ENCODE peak calls at places on chromosomes 4 and X, in four cellular contexts. W, U, G and O are unnamed samples.

GRCh38 chrX:146707781-146708180 is 101.8 kb upstream of the CXorf51B start:
- DNase-seq in U (peak), G (no peak), W (no peak), O (no peak)

GRCh38 chr4:110049951-110050925 is 137.6 kb downstream of the EGF start:
- DNase-seq in W (no peak), G (peak), U (peak), O (peak)

GRCh38 chrX:12548341-12548740 is 242.9 kb upstream of the PRPS2 start:
- DNase-seq in U (no peak), G (no peak), W (no peak), O (no peak)

GRCh38 chr4:99405433-99406115 is 29.6 kb downstream of the ADH7 start:
- DNase-seq in U (peak), W (no peak), G (peak), O (no peak)

GRCh38 chr4:69617083-69617694 is 22.3 kb downstream of the UGT2A2 start:
- DNase-seq in W (no peak), G (peak), U (peak), O (no peak)

GRCh38 chr4:8914461-8915171 is 43.0 kb upstream of the HMX1 start:
- DNase-seq in W (no peak), U (peak), G (no peak), O (no peak)

GRCh38 chr4:173934933-173935620 is 348.4 kb downstream of the FBXO8 start:
- DNase-seq in G (no peak), U (no peak), W (no peak), O (no peak)

GRCh38 chr4:6419452-6420028 is 52.9 kb downstream of the PPP2R2C start:
- DNase-seq in W (no peak), U (no peak), G (no peak), O (no peak)

GRCh38 chrX:115147220-115147619 is 42.0 kb upstream of the RBMXL3 start:
- DNase-seq in U (no peak), G (no peak), W (no peak), O (no peak)

GRCh38 chr4:114028071-114028470 is 48.6 kb upstream of the ARSJ start:
- DNase-seq in U (no peak), G (peak), W (no peak), O (no peak)

GRCh38 chrX:65586491-65586890 is 51.9 kb upstream of the LAS1L start:
- DNase-seq in G (no peak), U (no peak), W (no peak), O (no peak)

GRCh38 chr4:174563399-174563798 is 41.1 kb upstream of the HPGD start:
- DNase-seq in U (no peak), G (no peak), W (no peak), O (no peak)

GRCh38 chrX:13826770-13827169 is 9.9 kb upstream of the GPM6B start:
- DNase-seq in W (no peak), U (no peak), G (no peak), O (no peak)

GRCh38 chr4:83212041-83212851 is 72.4 kb downstream of the COQ2 start:
- DNase-seq in U (peak), W (no peak), G (no peak), O (no peak)

GRCh38 chr4:6746721-6747689 is 31.0 kb downstream of the BLOC1S4 start:
- DNase-seq in U (peak), G (no peak), W (no peak), O (no peak)

GRCh38 chrX:64580035-64580434 is 184.8 kb upstream of the MTMR8 start:
- DNase-seq in U (no peak), W (no peak), G (no peak), O (no peak)

GRCh38 chrX:40912166-40912565 is 173.1 kb upstream of the USP9X start:
- DNase-seq in U (no peak), G (no peak), W (no peak), O (no peak)

GRCh38 chr4:15805583-15806517 is 27.7 kb downstream of the CD38 start:
- DNase-seq in W (peak), G (peak), U (peak), O (peak)

GRCh38 chrX:136656596-136656995 is 8.6 kb downstream of the CD40LG start:
- DNase-seq in G (no peak), U (no peak), W (no peak), O (no peak)

GRCh38 chrX:136346506-136346905 is 45.7 kb downstream of the ADGRG4 start:
- DNase-seq in W (no peak), G (no peak), U (no peak), O (no peak)

GRCh38 chr4:17276821-17277220 is 235.1 kb downstream of the QDPR start:
- DNase-seq in U (no peak), W (no peak), G (peak), O (peak)

GRCh38 chr4:1592179-1593037 is 91.7 kb downstream of the FAM53A start:
- DNase-seq in G (no peak), U (no peak), W (no peak), O (no peak)

GRCh38 chr4:101222156-101222845 is 125.0 kb downstream of the PPP3CA start:
- DNase-seq in W (no peak), G (no peak), U (no peak), O (no peak)

GRCh38 chr4:124854968-124855367 is 142.4 kb upstream of the ANKRD50 start:
- DNase-seq in G (peak), U (no peak), W (no peak), O (no peak)

GRCh38 chrX:153820601-153821000 is 9.7 kb downstream of the PDZD4 start:
- DNase-seq in W (no peak), U (no peak), G (no peak), O (no peak)

GRCh38 chrX:43813898-43814297 is 68.4 kb downstream of the MAOB start:
- DNase-seq in G (no peak), U (no peak), W (no peak), O (no peak)

GRCh38 chr4:143728171-143728570 is 27.7 kb upstream of the FREM3 start:
- DNase-seq in U (no peak), W (peak), G (peak), O (no peak)

GRCh38 chr4:48944659-48945290 is 38.2 kb upstream of the OCIAD2 start:
- DNase-seq in W (no peak), G (no peak), U (no peak), O (no peak)

GRCh38 chrX:79413009-79413408 is 45.9 kb upstream of the ITM2A start:
- DNase-seq in G (no peak), W (no peak), U (peak), O (no peak)

GRCh38 chrX:133053854-133054565 is 42.9 kb downstream of the USP26 start:
- DNase-seq in W (no peak), G (peak), U (no peak), O (no peak)

GRCh38 chr4:40998680-40999358 is 215.5 kb downstream of the APBB2 start:
- DNase-seq in W (no peak), G (peak), U (peak), O (no peak)

GRCh38 chr4:59966758-59967157 is 1233.4 kb upstream of the ADGRL3 start:
- DNase-seq in W (no peak), G (no peak), U (no peak), O (no peak)

GRCh38 chrX:826026-826425 is 195.4 kb downstream of the SHOX start:
- DNase-seq in W (peak), U (no peak), G (peak), O (peak)

GRCh38 chrX:112613039-112613438 is 66.7 kb downstream of the LHFPL1 start:
- DNase-seq in G (no peak), W (no peak), U (no peak), O (no peak)

GRCh38 chr4:119039779-119040178 is 95.9 kb upstream of the MYOZ2 start:
- DNase-seq in U (peak), W (no peak), G (no peak), O (no peak)

GRCh38 chrX:85611926-85612325 is 232.5 kb upstream of the POF1B start:
- DNase-seq in W (no peak), U (no peak), G (no peak), O (no peak)

GRCh38 chrX:138723301-138723700 is 11.8 kb upstream of the FGF13 start:
- DNase-seq in G (no peak), W (no peak), U (no peak), O (no peak)

GRCh38 chr4:25090516-25090915 is 59.8 kb upstream of the LGI2 start:
- DNase-seq in G (peak), U (no peak), W (no peak), O (no peak)
- TF ChIP-seq CTCF in G (no peak), U (no peak), W (no peak), O (no peak)

DNA sequence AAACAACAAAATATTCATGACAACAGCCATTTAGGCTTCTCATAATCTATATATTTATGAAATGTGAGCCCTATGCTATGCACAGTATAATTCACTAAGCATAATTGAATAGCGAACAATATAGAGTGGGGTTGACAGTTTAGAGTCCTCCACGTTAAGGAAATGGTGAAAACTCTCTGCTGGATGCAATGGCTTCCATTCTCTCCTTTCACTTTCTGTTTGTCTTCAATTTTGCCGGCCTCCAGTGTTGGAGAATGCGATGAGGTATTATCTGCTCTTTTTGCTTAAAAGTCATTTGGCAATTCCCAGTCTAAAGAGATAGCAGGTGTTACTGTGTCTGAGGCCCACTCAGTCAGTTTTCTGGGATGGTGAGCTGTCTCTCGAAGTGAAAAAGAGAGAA is 52.1 kb downstream of the NPY5R start:
- DNase-seq in G (no peak), U (no peak), W (no peak), O (no peak)
- H3K4me3 ChIP-seq in G (no peak), U (no peak), W (no peak), O (no peak)

DNA sequence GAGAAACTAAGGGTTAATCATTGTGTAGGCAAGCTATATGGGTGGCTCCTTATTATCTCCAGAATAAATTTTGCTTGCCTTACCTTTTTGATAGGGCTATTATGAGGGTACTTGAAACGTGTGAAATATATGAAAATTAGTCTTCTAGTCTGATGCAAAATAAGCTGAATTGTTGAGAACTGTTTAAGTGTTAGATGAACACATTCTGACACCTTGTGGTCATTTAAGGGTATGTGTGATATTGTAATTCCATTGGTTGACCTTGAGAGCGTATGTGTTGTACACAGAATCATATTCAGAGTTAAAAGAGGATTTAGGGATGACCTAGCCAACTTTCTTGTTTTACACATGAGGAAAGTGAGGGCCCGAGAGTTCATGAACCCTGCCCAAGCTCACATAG is 44.6 kb upstream of the LINC00632 start:
- DNase-seq in W (no peak), G (no peak), U (peak), O (no peak)
- TF ChIP-seq CTCF in W (no peak), G (no peak), U (peak), O (no peak)

DNA sequence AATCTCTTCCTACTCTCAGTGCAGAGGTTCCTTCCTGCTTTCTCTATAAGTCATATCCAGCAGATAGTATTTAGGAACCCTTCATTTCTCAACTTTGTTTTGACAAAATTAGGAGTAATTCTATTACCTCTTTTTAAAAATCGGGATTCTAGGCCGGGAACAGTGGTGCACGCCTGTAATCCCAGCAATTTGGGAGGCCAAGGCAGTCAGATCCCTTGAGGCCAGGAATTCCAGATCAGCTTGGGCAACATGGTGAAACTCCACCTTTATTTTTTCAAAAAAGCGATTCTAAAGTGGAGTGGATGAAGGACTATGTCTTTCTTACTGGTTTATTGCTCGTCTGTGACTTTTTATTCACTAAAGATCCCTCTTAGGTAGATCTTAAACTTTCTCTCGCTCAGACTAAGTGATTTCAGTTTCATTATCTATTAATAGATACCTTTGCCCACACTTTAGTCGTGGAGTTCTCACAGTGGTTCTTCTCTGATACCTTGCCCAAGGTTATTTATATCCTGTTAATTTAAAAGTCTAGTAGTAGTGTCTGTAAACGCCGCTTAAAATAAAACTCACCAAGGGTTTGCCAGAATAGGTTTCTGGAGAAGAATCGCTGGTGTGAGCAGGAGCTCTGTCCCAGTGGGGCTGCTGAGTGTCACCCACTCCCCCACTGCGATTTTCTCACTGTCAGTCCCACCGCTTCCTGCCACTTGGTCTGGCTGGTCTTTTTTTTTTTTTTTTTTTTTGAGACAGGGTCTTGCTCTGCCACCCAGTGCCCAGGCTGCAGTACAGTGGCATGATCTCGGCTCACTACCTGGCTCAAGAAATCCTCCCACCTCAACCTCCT is 27.0 kb upstream of the TMEM131L start:
- DNase-seq in G (no peak), U (no peak), W (no peak), O (no peak)
- H3K4me3 ChIP-seq in G (no peak), U (no peak), W (no peak), O (no peak)

GRCh38 chrX:87583679-87584078 is 66.1 kb downstream of the KLHL4 start:
- DNase-seq in U (peak), W (no peak), G (no peak), O (no peak)
- TF ChIP-seq CTCF in U (peak), W (no peak), G (peak), O (no peak)

GRCh38 chr4:159205462-159205861 is 102.6 kb downstream of the RAPGEF2 start:
- DNase-seq in W (no peak), U (no peak), G (no peak), O (no peak)
- H3K4me3 ChIP-seq in W (no peak), U (no peak), G (no peak), O (no peak)

GRCh38 chrX:94430091-94430490 is 756.1 kb downstream of the FAM133A start:
- DNase-seq in W (no peak), U (no peak), G (no peak), O (no peak)
- TF ChIP-seq CTCF in W (no peak), U (no peak), G (no peak), O (no peak)

DNA sequence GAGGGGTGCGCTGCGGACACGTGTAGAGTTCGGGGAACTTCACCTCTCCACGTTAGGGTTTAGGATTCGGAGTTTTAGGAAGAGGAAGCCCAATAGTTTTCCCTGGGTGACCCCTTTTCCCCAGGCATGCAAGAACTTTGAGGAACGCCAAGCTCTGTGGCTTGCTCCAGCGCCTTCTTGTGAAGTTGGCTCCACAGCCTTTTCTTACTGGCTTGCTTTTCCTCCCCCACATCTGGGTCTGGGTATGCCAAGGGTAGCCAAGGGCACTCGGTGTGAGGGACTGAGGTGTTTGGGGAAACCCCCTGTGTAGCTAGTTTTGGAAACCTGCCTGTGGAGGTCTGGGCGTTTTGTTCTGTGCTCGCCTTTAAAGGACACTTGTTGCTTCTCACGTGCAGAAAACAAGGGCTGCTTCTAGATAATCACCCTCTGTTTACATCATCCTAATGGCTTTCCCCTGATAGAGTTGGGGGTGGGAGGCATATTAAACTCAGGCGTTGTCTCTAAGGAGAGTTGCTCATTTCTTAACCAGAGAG is 746 bp downstream of the EDNRA start:
- DNase-seq in W (no peak), G (no peak), U (peak), O (no peak)
- H3K4me3 ChIP-seq in W (peak), G (peak), U (peak), O (peak)

DNA sequence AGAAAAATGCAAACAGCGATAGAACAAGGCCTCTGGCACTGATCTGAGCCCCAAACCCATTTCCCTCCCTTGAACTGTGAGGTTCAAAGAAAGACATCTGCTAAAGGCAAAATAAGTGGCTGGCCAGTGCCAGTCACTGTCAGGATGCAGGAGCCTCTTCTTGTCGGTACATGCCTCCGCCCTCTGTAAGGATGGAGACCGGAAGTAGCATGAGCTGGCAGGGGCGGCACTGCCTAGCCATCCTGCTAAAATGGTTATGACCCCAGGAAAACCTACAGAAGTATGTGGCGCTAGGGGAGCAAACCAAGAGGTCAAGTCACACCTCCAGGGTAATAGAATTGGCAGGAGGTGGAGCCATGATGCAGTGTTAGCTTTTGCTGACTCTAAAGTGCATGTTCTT is 180.3 kb downstream of the DCLK2 start:
- DNase-seq in W (no peak), G (no peak), U (no peak), O (no peak)
- TF ChIP-seq CTCF in W (no peak), G (no peak), U (no peak), O (no peak)

GRCh38 chr4:4866124-4866832 is 6.8 kb downstream of the MSX1 start:
- DNase-seq in G (no peak), W (no peak), U (peak), O (no peak)

GRCh38 chr4:4868506-4869379 is 9.3 kb downstream of the MSX1 start:
- DNase-seq in W (no peak), G (no peak), U (no peak), O (no peak)

GRCh38 chr4:4867745-4868505 is 8.5 kb downstream of the MSX1 start:
- DNase-seq in U (peak), G (no peak), W (no peak), O (no peak)

GRCh38 chr4:4865705-4866123 is 6.2 kb downstream of the MSX1 start:
- DNase-seq in U (no peak), G (no peak), W (no peak), O (no peak)

GRCh38 chr4:4866833-4867744 is 7.6 kb downstream of the MSX1 start:
- DNase-seq in U (peak), W (no peak), G (no peak), O (no peak)
- H3K4me3 ChIP-seq in U (no peak), W (peak), G (no peak), O (no peak)